ENCODE peak calls at places on chromosomes 13 and 19, in four cellular contexts. D is PC-9, O is GM23248, Y is GM23338. Z is an unnamed sample.

GRCh38 chr13:62626771-62627170 is 1211.1 kb upstream of the PCDH20 start:
- DNase-seq in O (no peak), Y (peak; percentile 83), D (no peak), Z (no peak)

GRCh38 chr13:71046360-71047079 is 820.5 kb downstream of the DACH1 start:
- DNase-seq in D (no peak), Y (peak; percentile 37), O (no peak), Z (no peak)

GRCh38 chr13:91664036-91664435 is 265.6 kb downstream of the GPC5 start:
- DNase-seq in D (no peak), Y (no peak), O (no peak), Z (peak; percentile 2)

GRCh38 chr19:41298327-41298964 is 11.5 kb upstream of the CCDC97 start:
- DNase-seq in D (no peak), Y (no peak), O (peak; percentile 94), Z (no peak)

GRCh38 chr13:104014803-104015645 is 948.8 kb upstream of the SLC10A2 start:
- DNase-seq in O (no peak), D (no peak), Y (no peak), Z (no peak)

GRCh38 chr19:49468746-49469447 is 5.1 kb upstream of the FLT3LG start:
- DNase-seq in O (peak; percentile 78), D (peak; percentile 44), Y (peak; percentile 100), Z (no peak)

GRCh38 chr13:48126944-48127814 is 32.3 kb upstream of the MED4 start:
- DNase-seq in D (peak; percentile 21), Y (peak; percentile 88), O (peak; percentile 77), Z (peak; percentile 67)

GRCh38 chr13:98567140-98567539 is 9.8 kb downstream of the STK24 start:
- DNase-seq in O (no peak), Y (no peak), D (no peak), Z (no peak)

GRCh38 chr13:41505209-41505835 is 48.0 kb downstream of the RGCC start:
- DNase-seq in Y (no peak), O (peak; percentile 94), D (no peak), Z (no peak)

GRCh38 chr19:12140545-12141404 is 625 bp upstream of the ZNF20 start:
- DNase-seq in D (peak; percentile 78), Y (peak; percentile 95), O (peak; percentile 89), Z (peak; percentile 80)

GRCh38 chr19:19217110-19217509 is 5.4 kb downstream of the NCAN start:
- DNase-seq in Y (peak; percentile 90), O (peak; percentile 26), D (peak; percentile 15), Z (peak; percentile 66)

GRCh38 chr13:28534801-28535200 is 39.9 kb upstream of the FLT1 start:
- DNase-seq in D (no peak), O (no peak), Y (no peak), Z (no peak)

GRCh38 chr13:111964411-111965035 is 102.4 kb upstream of the SOX1 start:
- DNase-seq in Y (no peak), O (no peak), D (no peak), Z (no peak)

GRCh38 chr19:14648506-14648905 is 26.1 kb downstream of the ADGRE3 start:
- DNase-seq in D (no peak), Y (no peak), O (no peak), Z (no peak)

GRCh38 chr19:15595069-15595468 is 19.9 kb upstream of the CYP4F8 start:
- DNase-seq in O (peak; percentile 5), Y (no peak), D (peak; percentile 21), Z (no peak)

GRCh38 chr19:38707512-38708114 is 36.7 kb downstream of the CAPN12 start:
- DNase-seq in O (peak; percentile 36), Y (no peak), D (peak; percentile 84), Z (no peak)
- H3F3A ChIP-seq in O (peaks cover 30% of the 10 kb centered on the region), Y (peaks cover 9% of the 10 kb centered on the region), D (peaks cover 87% of the 10 kb centered on the region), Z (peaks cover 6% of the 10 kb centered on the region)

GRCh38 chr19:45852941-45853340 is 10.0 kb downstream of the SYMPK start:
- DNase-seq in D (peak; percentile 9), Y (no peak), O (no peak), Z (no peak)

GRCh38 chr19:45848922-45849321 is 14.0 kb downstream of the SYMPK start:
- DNase-seq in Y (peak; percentile 37), O (peak; percentile 29), D (no peak), Z (no peak)

GRCh38 chr19:45842198-45842597 is 20.7 kb downstream of the SYMPK start:
- DNase-seq in Y (no peak), D (no peak), O (no peak), Z (no peak)

GRCh38 chr19:45852145-45852750 is 10.7 kb downstream of the SYMPK start:
- DNase-seq in D (no peak), O (peak; percentile 39), Y (no peak), Z (no peak)

DNA sequence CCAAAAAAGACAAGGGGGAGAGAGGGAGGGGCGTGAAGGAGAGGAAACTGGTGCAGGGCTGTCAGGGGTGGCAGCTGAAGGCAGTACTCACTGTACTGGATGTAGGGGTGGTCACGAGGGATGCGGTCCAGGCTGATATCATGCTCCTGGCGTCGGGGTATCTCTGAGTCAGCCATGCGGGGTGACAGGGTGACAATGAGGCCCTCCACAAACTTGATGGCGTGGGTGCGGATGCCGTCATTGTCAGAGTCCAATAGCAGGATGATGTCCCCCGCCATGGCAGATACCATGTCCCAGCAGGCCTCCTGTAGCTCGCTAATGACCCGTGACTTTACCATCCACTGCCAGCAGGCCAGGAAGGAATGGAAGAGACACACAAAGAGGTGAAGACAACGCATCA is 15.3 kb downstream of the SYMPK start:
- DNase-seq in Y (no peak), D (no peak), O (no peak), Z (no peak)
- H3F3A ChIP-seq in Y (peaks cover 22% of the 10 kb centered on the region), D (peaks cover 19% of the 10 kb centered on the region), O (no peaks in the 10 kb centered on the region), Z (no peaks in the 10 kb centered on the region)

GRCh38 chr13:19982447-19983043 is 24.0 kb downstream of the ZMYM2 start:
- DNase-seq in D (no peak), O (no peak), Y (peak; percentile 22), Z (no peak)
- H3F3A ChIP-seq in D (peaks cover 2% of the 10 kb centered on the region), O (peaks cover 18% of the 10 kb centered on the region), Y (no peaks in the 10 kb centered on the region), Z (peaks cover 19% of the 10 kb centered on the region)

DNA sequence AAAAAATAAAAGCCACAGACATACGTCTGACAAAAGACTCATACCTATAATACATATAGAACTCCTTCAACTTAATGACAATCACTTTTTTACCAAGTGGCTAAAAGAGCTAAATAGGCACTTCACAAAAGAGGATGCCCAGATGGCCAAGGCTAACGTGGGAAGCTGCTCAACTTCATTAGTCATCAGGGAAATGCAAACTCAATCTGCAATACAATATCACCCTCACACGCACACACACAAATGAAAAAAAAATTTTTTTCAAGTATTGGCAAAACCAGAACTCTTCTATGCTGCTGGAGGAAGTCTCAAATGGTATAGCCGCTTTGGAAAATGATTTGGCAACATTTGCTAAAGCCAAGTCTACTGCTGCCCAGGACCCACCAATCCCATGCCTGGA is 14.6 kb upstream of the DNMT1 start:
- DNase-seq in O (peak; percentile 62), Y (no peak), D (no peak), Z (no peak)
- H3F3A ChIP-seq in O (no peaks in the 10 kb centered on the region), Y (no peaks in the 10 kb centered on the region), D (peaks cover 44% of the 10 kb centered on the region), Z (no peaks in the 10 kb centered on the region)

GRCh38 chr13:46164661-46165060 is 17.3 kb downstream of the LCP1 start:
- DNase-seq in O (no peak), D (no peak), Y (no peak), Z (no peak)
- H3F3A ChIP-seq in O (no peaks in the 10 kb centered on the region), D (peaks cover 10% of the 10 kb centered on the region), Y (no peaks in the 10 kb centered on the region), Z (no peaks in the 10 kb centered on the region)